ENCODE peak calls at places on chromosomes 16 and 17, in five cellular contexts. L is NCI-H1092 treated with DMSO at 0.1 percent for 48 hours, J is mucosa of descending colon, U is T follicular helper cell, A is astrocyte. P is an unnamed sample.

GRCh38 chr17:50914510-50914849 is 48.3 kb upstream of the TOB1 start:
- DNase-seq in A (no peak), J (no peak), U (no peak), L (no peak), P (no peak)

GRCh38 chr17:3965123-3965800 is 1.0 kb upstream of the ATP2A3 start:
- DNase-seq in A (no peak), J (peak; percentile 93), U (peak; percentile 46), L (peak; percentile 70), P (peak; percentile 70)

GRCh38 chr17:82298538-82299421 is 18.6 kb downstream of the CD7 start:
- DNase-seq in U (no peak), A (no peak), L (no peak), J (no peak), P (no peak)

GRCh38 chr17:13550291-13550690 is 51.4 kb downstream of the HS3ST3A1 start:
- DNase-seq in U (no peak), A (no peak), L (no peak), J (no peak), P (no peak)

GRCh38 chr17:68710976-68711375 is 109.8 kb upstream of the FAM20A start:
- DNase-seq in U (no peak), J (no peak), L (no peak), A (no peak), P (no peak)

GRCh38 chr17:77036841-77037381 is 103.9 kb upstream of the SEC14L1 start:
- DNase-seq in L (peak; percentile 85), J (no peak), U (no peak), A (peak; percentile 53), P (no peak)

GRCh38 chr17:56184650-56185049 is 31.4 kb downstream of the ANKFN1 start:
- DNase-seq in U (no peak), J (no peak), A (no peak), L (no peak), P (no peak)

GRCh38 chr17:31235110-31235509 is 61.9 kb downstream of the OMG start:
- DNase-seq in U (no peak), J (no peak), L (no peak), A (no peak), P (no peak)

GRCh38 chr17:42112552-42113176 is at the start of gene DHX58:
- DNase-seq in U (peak; percentile 68), A (peak; percentile 49), L (no peak), J (peak; percentile 85), P (peak; percentile 79)

GRCh38 chr17:54903375-54903774 is 2.7 kb downstream of the TOM1L1 start:
- DNase-seq in L (no peak), A (peak; percentile 14), J (no peak), U (no peak), P (no peak)

GRCh38 chr17:13044713-13045112 is 26.9 kb upstream of the ELAC2 start:
- DNase-seq in A (no peak), L (no peak), J (no peak), U (no peak), P (no peak)

GRCh38 chr16:3180445-3180878 is 7.5 kb upstream of the OR1F1 start:
- DNase-seq in A (no peak), L (no peak), U (no peak), J (no peak), P (no peak)

P was measured in central memory CD4-positive, alpha-beta T cell.